ENCODE peak calls at places on chromosomes 13 and 19, in five cellular contexts. D, Q, L, H and P are unnamed samples.

GRCh38 chr19:2246801-2247361 is 2.2 kb upstream of the AMH start:
- DNase-seq in L (no peak), H (peak; percentile 73), D (peak; percentile 80), Q (no peak), P (no peak)

GRCh38 chr19:40313229-40313983 is 28.3 kb upstream of the AKT2 start:
- DNase-seq in Q (no peak), L (no peak), D (no peak), H (no peak), P (no peak)

GRCh38 chr19:15297416-15298224 is 34.7 kb downstream of the BRD4 start:
- DNase-seq in Q (no peak), H (no peak), D (no peak), L (no peak), P (no peak)

GRCh38 chr19:30881281-30881680 is 468.0 kb downstream of the TSHZ3 start:
- DNase-seq in L (no peak), D (no peak), Q (no peak), H (no peak), P (no peak)

GRCh38 chr13:46352810-46353209 is 34.2 kb downstream of the RUBCNL start:
- DNase-seq in L (no peak), H (no peak), Q (no peak), D (no peak), P (no peak)

GRCh38 chr19:45528744-45529453 is 21.6 kb downstream of the VASP start:
- DNase-seq in Q (no peak), H (no peak), L (peak; percentile 49), D (peak; percentile 85), P (no peak)

GRCh38 chr13:113461022-113461751 is 7.9 kb upstream of the ADPRHL1 start:
- DNase-seq in L (no peak), Q (no peak), D (no peak), H (no peak), P (no peak)

GRCh38 chr19:31535691-31536460 is 186.6 kb upstream of the TSHZ3 start:
- DNase-seq in D (no peak), L (no peak), Q (no peak), H (no peak), P (no peak)

GRCh38 chr19:23075031-23075733 is 41.6 kb upstream of the ZNF730 start:
- DNase-seq in L (peak; percentile 71), Q (no peak), H (peak; percentile 75), D (peak; percentile 77), P (peak; percentile 34)

GRCh38 chr13:23866420-23867026 is 22.7 kb downstream of the MIPEP start:
- DNase-seq in L (no peak), H (no peak), Q (no peak), D (no peak), P (no peak)

GRCh38 chr13:91058066-91058465 is 289.4 kb upstream of the MIR17HG start:
- DNase-seq in Q (no peak), H (no peak), L (no peak), D (no peak), P (no peak)

GRCh38 chr19:32318884-32319520 is 26.4 kb upstream of the ZNF507 start:
- DNase-seq in L (no peak), D (no peak), H (no peak), Q (no peak), P (peak; percentile 35)

GRCh38 chr13:49953560-49953959 is 17.4 kb upstream of the SPRYD7 start:
- DNase-seq in D (no peak), H (no peak), L (no peak), Q (no peak), P (no peak)

DNA sequence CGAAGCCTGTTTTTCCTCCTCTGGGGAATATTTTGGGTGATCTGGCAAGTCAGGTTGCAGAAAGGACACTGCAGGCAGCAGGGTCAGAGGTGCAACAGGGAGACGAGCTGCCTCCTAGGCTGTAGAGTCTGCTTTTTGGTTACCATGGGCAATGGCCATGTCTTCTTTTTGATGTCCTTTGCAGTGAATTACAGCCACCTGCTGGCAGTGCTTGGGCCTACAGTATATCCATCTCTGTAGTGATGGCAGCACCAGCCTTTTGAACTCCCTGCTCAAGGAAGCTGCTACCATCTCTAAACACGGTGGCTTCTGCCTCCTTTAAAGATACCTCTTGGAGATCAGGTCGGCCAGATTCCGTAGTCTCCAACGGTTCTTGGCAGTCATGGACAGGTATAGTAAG is 73.9 kb downstream of the WTIP start:
- DNase-seq in D (no peak), L (no peak), Q (no peak), H (no peak), P (no peak)
- TF ChIP-seq CTCF in D (no peak), L (peak; percentile 48), Q (no peak), H (peak; percentile 12), P (no peak)

GRCh38 chr13:102091231-102091630 is 310.6 kb downstream of the FGF14 start:
- DNase-seq in L (no peak), H (no peak), D (no peak), Q (no peak), P (no peak)
- TF ChIP-seq CTCF in L (no peak), H (peak; percentile 7), D (no peak), Q (no peak), P (no peak)

GRCh38 chr19:7333198-7334118 is 15.3 kb upstream of the ARHGEF18 start:
- DNase-seq in H (no peak), L (no peak), D (no peak), Q (no peak), P (peak; percentile 64)
- TF ChIP-seq CTCF in H (no peak), L (no peak), D (no peak), Q (no peak), P (no peak)

GRCh38 chr19:19026299-19026971 is 6.9 kb downstream of the SUGP2 start:
- DNase-seq in D (no peak), Q (no peak), L (no peak), H (no peak), P (no peak)
- TF ChIP-seq CTCF in D (peak; percentile 37), Q (no peak), L (no peak), H (no peak), P (no peak)

GRCh38 chr13:99971576-99972189 is at the start of gene ZIC5:
- DNase-seq in Q (no peak), L (no peak), D (no peak), H (no peak), P (no peak)

GRCh38 chr13:99968521-99969367 is 2.8 kb downstream of the ZIC5 start:
- DNase-seq in Q (no peak), D (no peak), L (no peak), H (no peak), P (no peak)

GRCh38 chr13:99969368-99969933 is 2.1 kb downstream of the ZIC5 start:
- DNase-seq in D (no peak), L (no peak), Q (no peak), H (no peak), P (no peak)

GRCh38 chr13:99970761-99971575 is 599 bp downstream of the ZIC5 start:
- DNase-seq in D (no peak), L (no peak), H (no peak), Q (no peak), P (no peak)

GRCh38 chr13:99969934-99970760 is 1.4 kb downstream of the ZIC5 start:
- DNase-seq in Q (no peak), H (no peak), D (peak; percentile 72), L (no peak), P (no peak)
- TF ChIP-seq CTCF in Q (no peak), H (no peak), D (no peak), L (no peak), P (no peak)

DNA sequence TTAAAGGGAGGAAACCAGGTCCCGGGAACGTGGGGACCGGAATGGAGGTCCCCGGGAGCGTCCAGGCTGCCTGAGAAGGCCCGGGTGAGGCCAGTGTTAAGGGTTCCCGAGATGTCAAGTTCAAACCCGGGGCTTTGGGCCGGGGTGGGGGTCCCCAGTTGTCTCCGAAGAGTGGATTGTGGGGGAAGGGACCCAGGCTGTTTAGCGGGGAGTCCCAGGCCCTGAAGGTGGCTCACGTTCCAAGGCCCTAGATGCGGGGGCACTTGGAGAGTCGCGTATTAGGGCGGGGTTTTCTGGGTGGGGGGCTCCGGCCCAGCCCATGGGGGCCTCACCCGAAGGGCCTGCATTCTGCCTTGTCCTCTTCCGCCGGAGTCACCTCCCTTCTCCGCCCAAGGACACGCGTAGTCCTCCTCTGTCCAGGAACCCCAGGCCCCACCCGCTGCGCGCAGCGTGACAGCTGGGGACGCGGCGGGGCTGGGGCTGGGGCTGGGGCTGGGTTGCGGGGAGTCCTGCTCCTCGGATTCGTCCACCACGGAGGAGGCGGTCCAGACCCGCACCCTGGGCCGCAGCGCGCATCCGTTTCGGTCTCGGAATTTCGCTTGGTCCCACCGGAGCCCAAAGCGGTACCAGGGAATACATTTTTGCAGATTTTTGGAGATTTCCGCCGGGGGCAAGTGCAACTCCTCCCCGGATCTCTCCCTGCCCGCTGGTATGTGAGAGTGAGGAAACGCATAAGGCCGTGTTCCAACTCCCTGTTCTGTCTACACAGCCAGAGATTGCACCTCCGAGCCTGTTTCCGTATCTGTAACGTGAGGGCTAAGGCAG is at the start of gene COX7A1:
- DNase-seq in Q (no peak), D (peak; percentile 90), H (peak; percentile 89), L (no peak), P (no peak)
- TF ChIP-seq CTCF in Q (no peak), D (no peak), H (no peak), L (no peak), P (no peak)

GRCh38 chr13:65677906-65678305 is 1552.2 kb downstream of the PCDH9 start:
- DNase-seq in H (no peak), Q (no peak), L (no peak), D (no peak), P (no peak)
- TF ChIP-seq CTCF in H (no peak), Q (no peak), L (no peak), D (no peak), P (no peak)

DNA sequence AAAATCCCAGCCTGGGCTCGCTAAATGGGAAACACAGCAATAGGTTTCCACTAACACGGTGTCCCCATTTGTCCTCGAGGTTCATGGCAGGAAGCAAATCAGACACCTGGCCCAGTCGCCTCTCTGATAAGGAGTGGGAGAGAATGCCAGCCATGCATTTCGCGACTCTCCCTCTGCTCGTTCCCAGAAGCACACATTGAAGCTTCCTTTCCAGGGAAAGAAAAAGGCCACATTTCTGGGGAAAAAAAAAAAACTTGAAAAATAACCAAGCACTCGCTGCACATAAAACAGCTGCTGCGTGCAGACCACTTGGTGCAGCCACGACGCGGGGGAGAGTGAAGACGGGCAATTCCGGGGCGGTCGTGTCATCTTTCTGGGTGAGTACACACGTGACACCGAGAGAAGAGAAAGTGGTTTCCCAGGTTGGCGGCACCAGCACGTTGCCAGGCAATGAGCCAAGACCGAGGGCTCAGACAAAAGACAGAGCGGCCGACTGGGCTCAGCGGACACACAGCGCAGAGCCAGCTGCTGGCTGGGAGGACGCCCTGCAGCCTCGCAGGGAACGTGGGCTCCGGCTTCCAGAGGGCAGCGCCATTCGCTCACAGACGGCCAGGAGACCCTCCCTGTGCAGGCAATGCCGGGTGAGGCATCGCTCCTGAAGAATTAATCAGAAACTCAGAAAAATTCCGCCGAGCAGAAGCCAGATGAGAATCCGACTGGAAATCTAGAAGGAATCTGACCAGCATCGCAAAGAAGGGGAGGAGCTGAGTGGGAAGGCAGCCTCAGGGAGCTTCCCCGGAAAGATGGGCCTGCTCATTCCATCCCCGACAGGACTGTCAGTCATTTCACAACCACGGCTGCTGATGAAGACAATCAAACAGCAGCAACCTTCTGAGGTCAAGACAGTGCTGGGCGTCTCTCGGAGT is 83.2 kb upstream of the IRS2 start:
- DNase-seq in Q (no peak), H (peak; percentile 90), D (peak; percentile 93), L (no peak), P (no peak)
- TF ChIP-seq CTCF in Q (no peak), H (peak; percentile 13), D (peak; percentile 38), L (no peak), P (no peak)